ENCODE peak calls at places on chromosomes 5 and 9, in five cellular contexts. I, V, Z, O and C are unnamed samples.

GRCh38 chr9:34988218-34989055 is 1.1 kb upstream of the DNAJB5 start:
- DNase-seq in I (no peak), V (no peak), Z (no peak), O (no peak), C (no peak)

GRCh38 chr5:173953528-173954090 is 35.4 kb upstream of the C5orf47 start:
- DNase-seq in I (no peak), V (no peak), Z (no peak), O (peak; percentile 83), C (no peak)

GRCh38 chr5:156778139-156778696 is 71.9 kb upstream of the PPP1R2B start:
- DNase-seq in I (no peak), V (no peak), Z (no peak), O (no peak), C (no peak)

GRCh38 chr9:103078581-103078980 is 83.4 kb downstream of the CYLC2 start:
- DNase-seq in I (no peak), V (no peak), Z (no peak), O (no peak), C (no peak)

GRCh38 chr9:1320667-1321195 is 270.6 kb downstream of the DMRT2 start:
- DNase-seq in I (no peak), V (no peak), Z (no peak), O (no peak), C (no peak)

GRCh38 chr9:76516350-76516749 is 57.4 kb downstream of the GCNT1 start:
- DNase-seq in I (no peak), V (no peak), Z (no peak), O (no peak), C (no peak)

GRCh38 chr9:121700165-121700830 is 48.9 kb downstream of the DAB2IP start:
- DNase-seq in I (peak; percentile 34), V (peak; percentile 77), Z (no peak), O (no peak), C (no peak)

GRCh38 chr5:150114102-150114641 is 27.8 kb upstream of the CSF1R start:
- DNase-seq in I (no peak), V (peak; percentile 47), Z (no peak), O (no peak), C (no peak)

GRCh38 chr9:129237195-129237611 is 59.1 kb upstream of the IER5L start:
- DNase-seq in I (no peak), V (no peak), Z (no peak), O (no peak), C (no peak)

GRCh38 chr5:56457887-56458451 is 224.8 kb upstream of the ANKRD55 start:
- DNase-seq in I (no peak), V (no peak), Z (no peak), O (no peak), C (no peak)

GRCh38 chr5:38045446-38045845 is 205.6 kb upstream of the GDNF start:
- DNase-seq in I (no peak), V (no peak), Z (no peak), O (no peak), C (no peak)

GRCh38 chr9:128992995-128993394 is 35.1 kb downstream of the SH3GLB2 start:
- DNase-seq in I (no peak), V (no peak), Z (no peak), O (no peak), C (no peak)

GRCh38 chr9:96655198-96655851 is at the start of gene PRXL2C:
- DNase-seq in I (peak; percentile 68), V (peak; percentile 79), Z (no peak), O (peak; percentile 29), C (no peak)

GRCh38 chr5:138632900-138633489 is 57.8 kb upstream of the HSPA9 start:
- DNase-seq in I (peak; percentile 73), V (peak; percentile 75), Z (peak; percentile 51), O (peak; percentile 54), C (peak; percentile 88)

GRCh38 chr9:77954018-77954417 is 77.6 kb downstream of the GNAQ start:
- DNase-seq in I (no peak), V (no peak), Z (no peak), O (no peak), C (no peak)

GRCh38 chr9:846852-847251 is 5.4 kb downstream of the DMRT1 start:
- DNase-seq in I (no peak), V (peak; percentile 47), Z (no peak), O (no peak), C (no peak)

GRCh38 chr9:126301985-126302603 is 24.5 kb upstream of the MVB12B start:
- DNase-seq in I (peak; percentile 76), V (peak; percentile 57), Z (no peak), O (peak; percentile 69), C (peak; percentile 63)

GRCh38 chr9:70006299-70006698 is 37.3 kb upstream of the MAMDC2 start:
- DNase-seq in I (no peak), V (no peak), Z (no peak), O (no peak), C (no peak)
- TF ChIP-seq SUZ12 in I (no peak), V (no peak), Z (no peak), O (no peak), C (no peak)

GRCh38 chr9:132672413-132672690 is 2.1 kb downstream of the GTF3C4 start:
- DNase-seq in I (no peak), V (no peak), Z (no peak), O (no peak), C (no peak)
- TF ChIP-seq SUZ12 in I (no peak), V (no peak), Z (no peak), O (no peak), C (no peak)

GRCh38 chr5:142475102-142475501 is 150.3 kb upstream of the SPRY4 start:
- DNase-seq in I (no peak), V (peak; percentile 56), Z (no peak), O (no peak), C (peak; percentile 88)

GRCh38 chr5:142478116-142478515 is 153.3 kb upstream of the SPRY4 start:
- DNase-seq in I (no peak), V (no peak), Z (no peak), O (no peak), C (no peak)

GRCh38 chr5:142473038-142473437 is 148.2 kb upstream of the SPRY4 start:
- DNase-seq in I (no peak), V (no peak), Z (no peak), O (no peak), C (no peak)

GRCh38 chr5:142472306-142472951 is 147.6 kb upstream of the SPRY4 start:
- DNase-seq in I (no peak), V (no peak), Z (no peak), O (peak; percentile 66), C (no peak)

DNA sequence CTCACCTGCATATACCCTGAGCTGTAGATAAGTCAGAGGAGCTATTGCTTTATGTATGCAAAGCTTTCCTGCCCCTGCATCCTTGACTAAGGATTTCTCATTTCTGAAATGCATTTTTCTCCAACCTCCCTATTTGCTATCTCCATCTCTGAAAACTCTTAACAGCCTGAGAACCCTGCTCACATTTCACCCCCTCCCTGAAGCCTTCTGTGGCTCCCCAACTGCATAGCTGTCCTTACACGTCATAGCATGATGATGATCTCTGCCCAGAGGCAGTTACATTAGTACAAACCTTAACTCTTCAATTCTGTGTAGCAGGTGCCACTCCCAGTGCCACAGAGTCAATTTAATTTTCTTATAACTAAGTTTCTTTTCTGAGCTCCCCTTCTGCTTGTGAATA is 149.6 kb upstream of the SPRY4 start:
- DNase-seq in I (no peak), V (no peak), Z (no peak), O (no peak), C (no peak)
- TF ChIP-seq SUZ12 in I (no peak), V (no peak), Z (no peak), O (no peak), C (no peak)

DNA sequence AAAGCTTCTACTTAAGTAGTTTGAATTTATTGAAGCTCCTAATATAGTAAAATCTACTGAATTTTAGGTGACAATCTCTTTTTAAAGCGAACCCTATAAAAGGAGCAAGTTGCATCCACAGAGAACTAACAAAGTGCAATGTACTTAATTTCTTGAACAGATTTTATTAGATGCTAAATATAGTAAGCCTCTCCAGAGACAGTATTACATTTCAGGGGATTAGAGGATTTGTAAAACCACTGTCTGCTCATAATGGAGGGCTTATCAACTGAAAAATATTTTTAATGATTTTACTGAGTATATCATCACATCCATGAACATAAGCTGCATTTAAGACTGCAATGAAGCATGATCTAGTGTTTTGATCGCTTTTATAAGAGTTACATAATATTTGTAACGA is 230.0 kb upstream of the EFNA5 start:
- DNase-seq in I (no peak), V (no peak), Z (no peak), O (no peak), C (no peak)
- TF ChIP-seq SUZ12 in I (no peak), V (no peak), Z (no peak), O (no peak), C (no peak)